ENCODE peak calls at places on chromosomes 7 and 10, in six cellular contexts. One of them, this sample, is unnamed. For H3K36me3, the result is how much of the 10 kb centered on the place peaks cover.

GRCh38 chr7:90788057-90788456 is 191.9 kb downstream of the CDK14 start:
- DNase-seq in fibroblast of lung: peak
- DNase-seq in upper lobe of right lung: no peak
- DNase-seq in Caco-2: no peak
- DNase-seq in SK-N-SH: no peak
- DNase-seq in lower lobe of right lung: no peak
- DNase-seq in this sample: no peak

GRCh38 chr7:105157278-105157677 is 143.3 kb downstream of the KMT2E start:
- DNase-seq in fibroblast of lung: no peak
- DNase-seq in upper lobe of right lung: no peak
- DNase-seq in Caco-2: no peak
- DNase-seq in SK-N-SH: no peak
- DNase-seq in lower lobe of right lung: no peak
- DNase-seq in this sample: no peak

GRCh38 chr7:154482863-154483262 is 430.7 kb downstream of the DPP6 start:
- DNase-seq in fibroblast of lung: no peak
- DNase-seq in upper lobe of right lung: no peak
- DNase-seq in Caco-2: no peak
- DNase-seq in SK-N-SH: no peak
- DNase-seq in lower lobe of right lung: no peak
- DNase-seq in this sample: no peak

GRCh38 chr10:104317195-104318095 is 20.8 kb downstream of the ITPRIP start:
- DNase-seq in fibroblast of lung: peak
- DNase-seq in upper lobe of right lung: peak
- DNase-seq in Caco-2: no peak
- DNase-seq in SK-N-SH: no peak
- DNase-seq in lower lobe of right lung: no peak
- DNase-seq in this sample: peak

GRCh38 chr10:54402576-54402975 is 398.5 kb downstream of the PCDH15 start:
- DNase-seq in fibroblast of lung: peak
- DNase-seq in upper lobe of right lung: no peak
- DNase-seq in Caco-2: no peak
- DNase-seq in SK-N-SH: peak
- DNase-seq in lower lobe of right lung: no peak
- DNase-seq in this sample: peak

GRCh38 chr10:79046326-79046725 is 22.4 kb upstream of the ZMIZ1 start:
- DNase-seq in fibroblast of lung: no peak
- DNase-seq in upper lobe of right lung: no peak
- DNase-seq in Caco-2: peak
- DNase-seq in SK-N-SH: no peak
- DNase-seq in lower lobe of right lung: no peak
- DNase-seq in this sample: no peak

GRCh38 chr7:32937344-32938174 is 19.7 kb upstream of the FKBP9 start:
- DNase-seq in fibroblast of lung: peak
- DNase-seq in upper lobe of right lung: no peak
- DNase-seq in Caco-2: no peak
- DNase-seq in SK-N-SH: peak
- DNase-seq in lower lobe of right lung: no peak
- DNase-seq in this sample: peak

GRCh38 chr10:85795460-85795859 is 571.1 kb downstream of the GRID1 start:
- DNase-seq in fibroblast of lung: no peak
- DNase-seq in upper lobe of right lung: no peak
- DNase-seq in Caco-2: no peak
- DNase-seq in SK-N-SH: no peak
- DNase-seq in lower lobe of right lung: no peak
- DNase-seq in this sample: no peak

GRCh38 chr10:56622335-56622973 is 261.4 kb upstream of the ZWINT start:
- DNase-seq in fibroblast of lung: no peak
- DNase-seq in upper lobe of right lung: no peak
- DNase-seq in Caco-2: no peak
- DNase-seq in SK-N-SH: no peak
- DNase-seq in lower lobe of right lung: no peak
- DNase-seq in this sample: no peak

GRCh38 chr10:114259825-114260224 is 20.8 kb downstream of the VWA2 start:
- DNase-seq in fibroblast of lung: peak
- DNase-seq in upper lobe of right lung: peak
- DNase-seq in Caco-2: no peak
- DNase-seq in SK-N-SH: no peak
- DNase-seq in lower lobe of right lung: no peak
- DNase-seq in this sample: no peak

GRCh38 chr7:74542558-74543117 is 88.9 kb downstream of the GTF2IRD1 start:
- DNase-seq in fibroblast of lung: peak
- DNase-seq in upper lobe of right lung: no peak
- DNase-seq in Caco-2: no peak
- DNase-seq in SK-N-SH: peak
- DNase-seq in lower lobe of right lung: no peak
- DNase-seq in this sample: no peak

GRCh38 chr10:90321132-90321816 is 536.6 kb downstream of the HTR7 start:
- DNase-seq in fibroblast of lung: peak
- DNase-seq in upper lobe of right lung: no peak
- DNase-seq in Caco-2: no peak
- DNase-seq in SK-N-SH: no peak
- DNase-seq in lower lobe of right lung: no peak
- DNase-seq in this sample: no peak

GRCh38 chr10:51651063-51651462 is 48.3 kb downstream of the CSTF2T start:
- DNase-seq in fibroblast of lung: peak
- DNase-seq in upper lobe of right lung: no peak
- DNase-seq in Caco-2: no peak
- DNase-seq in SK-N-SH: no peak
- DNase-seq in lower lobe of right lung: no peak
- DNase-seq in this sample: no peak

GRCh38 chr10:51171946-51172345 is 97.7 kb downstream of the PRKG1 start:
- DNase-seq in fibroblast of lung: no peak
- DNase-seq in upper lobe of right lung: no peak
- DNase-seq in Caco-2: no peak
- DNase-seq in SK-N-SH: no peak
- DNase-seq in lower lobe of right lung: no peak
- DNase-seq in this sample: no peak

GRCh38 chr10:35375091-35375765 is 38.9 kb downstream of the CCNY start:
- DNase-seq in fibroblast of lung: peak
- DNase-seq in upper lobe of right lung: no peak
- DNase-seq in Caco-2: no peak
- DNase-seq in SK-N-SH: no peak
- DNase-seq in lower lobe of right lung: no peak
- DNase-seq in this sample: no peak

GRCh38 chr10:90111671-90112070 is 410.3 kb downstream of the KIF20B start:
- DNase-seq in fibroblast of lung: peak
- DNase-seq in upper lobe of right lung: no peak
- DNase-seq in Caco-2: no peak
- DNase-seq in SK-N-SH: no peak
- DNase-seq in lower lobe of right lung: no peak
- DNase-seq in this sample: no peak

GRCh38 chr10:130326954-130327353 is 190.8 kb downstream of the GLRX3 start:
- DNase-seq in fibroblast of lung: no peak
- DNase-seq in upper lobe of right lung: no peak
- DNase-seq in Caco-2: no peak
- DNase-seq in SK-N-SH: no peak
- DNase-seq in lower lobe of right lung: no peak
- DNase-seq in this sample: no peak

GRCh38 chr7:21169667-21170605 is 257.9 kb upstream of the SP4 start:
- DNase-seq in fibroblast of lung: no peak
- DNase-seq in upper lobe of right lung: no peak
- DNase-seq in Caco-2: peak
- DNase-seq in SK-N-SH: no peak
- DNase-seq in lower lobe of right lung: no peak
- DNase-seq in this sample: no peak

GRCh38 chr10:82150123-82150900 is 275.3 kb downstream of the NRG3 start:
- DNase-seq in fibroblast of lung: peak
- DNase-seq in upper lobe of right lung: peak
- DNase-seq in Caco-2: peak
- DNase-seq in SK-N-SH: peak
- DNase-seq in lower lobe of right lung: peak
- DNase-seq in this sample: peak

GRCh38 chr10:18607503-18607902 is 43.9 kb downstream of the NSUN6 start:
- DNase-seq in fibroblast of lung: peak
- DNase-seq in upper lobe of right lung: no peak
- DNase-seq in Caco-2: no peak
- DNase-seq in SK-N-SH: peak
- DNase-seq in lower lobe of right lung: no peak
- DNase-seq in this sample: peak

GRCh38 chr10:1579141-1579491 is 158.2 kb downstream of the ADARB2 start:
- DNase-seq in fibroblast of lung: no peak
- DNase-seq in upper lobe of right lung: no peak
- DNase-seq in Caco-2: no peak
- DNase-seq in SK-N-SH: no peak
- DNase-seq in lower lobe of right lung: no peak
- DNase-seq in this sample: no peak

GRCh38 chr10:109427421-109427820 is 495.9 kb downstream of the XPNPEP1 start:
- DNase-seq in fibroblast of lung: peak
- DNase-seq in upper lobe of right lung: no peak
- DNase-seq in Caco-2: no peak
- DNase-seq in SK-N-SH: no peak
- DNase-seq in lower lobe of right lung: no peak
- DNase-seq in this sample: no peak

GRCh38 chr7:20075992-20076813 is 141.0 kb downstream of the MACC1 start:
- DNase-seq in fibroblast of lung: peak
- DNase-seq in upper lobe of right lung: no peak
- DNase-seq in Caco-2: no peak
- DNase-seq in SK-N-SH: no peak
- DNase-seq in lower lobe of right lung: no peak
- DNase-seq in this sample: peak

GRCh38 chr7:134448359-134449229 is 10.3 kb downstream of the AKR1B1 start:
- DNase-seq in fibroblast of lung: peak
- DNase-seq in upper lobe of right lung: no peak
- DNase-seq in Caco-2: no peak
- DNase-seq in SK-N-SH: no peak
- DNase-seq in lower lobe of right lung: no peak
- DNase-seq in this sample: no peak

DNA sequence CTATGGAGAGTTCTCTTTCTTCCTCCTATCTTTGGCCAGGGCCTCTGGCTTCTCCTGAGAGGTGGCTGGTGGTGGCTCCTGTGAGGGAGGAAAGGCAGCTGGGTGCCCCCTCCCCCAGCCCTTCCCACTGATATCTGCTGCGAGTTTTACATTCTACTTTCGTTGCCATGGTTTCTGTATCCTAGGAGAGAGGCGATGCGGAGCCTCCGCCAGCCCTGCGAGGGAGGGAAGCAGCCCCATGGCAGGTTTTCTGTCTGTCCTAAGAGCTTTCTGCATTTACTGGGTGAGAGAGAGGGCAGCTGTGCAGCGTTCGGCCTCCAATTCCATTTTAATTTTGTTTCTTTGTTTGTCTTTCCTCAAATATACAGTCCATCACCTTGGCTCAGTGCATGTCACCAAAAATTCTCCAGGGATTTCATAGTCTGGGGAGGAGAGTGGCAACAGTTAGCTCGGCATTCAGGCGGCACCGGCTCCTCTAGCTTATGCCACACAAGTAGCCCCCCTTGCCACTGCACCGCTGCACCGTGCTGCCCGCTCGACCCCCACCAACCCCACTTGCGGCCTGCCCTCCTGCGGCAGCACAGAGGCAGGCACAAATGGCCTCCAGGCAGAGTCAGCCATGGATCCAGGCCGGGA is 20.4 kb downstream of the DNAJB12 start:
- DNase-seq in fibroblast of lung: peak
- DNase-seq in upper lobe of right lung: no peak
- DNase-seq in Caco-2: no peak
- DNase-seq in SK-N-SH: peak
- DNase-seq in lower lobe of right lung: peak
- DNase-seq in this sample: peak
- H3K36me3 ChIP-seq in fibroblast of lung: under half
- H3K36me3 ChIP-seq in upper lobe of right lung: half or more
- H3K36me3 ChIP-seq in Caco-2: under half
- H3K36me3 ChIP-seq in SK-N-SH: under half
- H3K36me3 ChIP-seq in lower lobe of right lung: half or more
- H3K36me3 ChIP-seq in this sample: under half

GRCh38 chr7:103338864-103339263 is 5.7 kb downstream of the DNAJC2 start:
- DNase-seq in fibroblast of lung: no peak
- DNase-seq in upper lobe of right lung: no peak
- DNase-seq in Caco-2: no peak
- DNase-seq in SK-N-SH: no peak
- DNase-seq in lower lobe of right lung: no peak
- DNase-seq in this sample: no peak

GRCh38 chr7:103341466-103341865 is 3.1 kb downstream of the DNAJC2 start:
- DNase-seq in fibroblast of lung: no peak
- DNase-seq in upper lobe of right lung: no peak
- DNase-seq in Caco-2: no peak
- DNase-seq in SK-N-SH: no peak
- DNase-seq in lower lobe of right lung: no peak
- DNase-seq in this sample: no peak

DNA sequence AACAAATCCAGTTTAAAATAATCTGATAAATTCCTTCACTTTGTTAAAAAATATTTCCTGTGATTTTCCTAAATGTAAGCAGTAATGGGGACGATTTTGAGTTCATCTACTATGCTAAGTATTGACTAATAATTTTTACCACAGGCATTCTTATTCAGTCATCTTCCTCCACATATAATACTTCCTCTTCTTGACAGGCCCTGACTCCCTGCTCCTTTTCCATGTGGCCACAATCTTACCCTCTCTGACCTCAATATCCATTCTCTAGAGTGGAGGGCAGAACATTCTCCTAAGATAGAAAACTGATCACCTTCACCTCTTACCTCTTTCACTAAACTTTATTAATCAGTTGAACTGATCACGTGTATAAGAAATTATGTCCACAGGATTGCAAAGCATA is 7.8 kb downstream of the DNAJC2 start:
- DNase-seq in fibroblast of lung: no peak
- DNase-seq in upper lobe of right lung: no peak
- DNase-seq in Caco-2: no peak
- DNase-seq in SK-N-SH: no peak
- DNase-seq in lower lobe of right lung: no peak
- DNase-seq in this sample: no peak
- H3K36me3 ChIP-seq in fibroblast of lung: under half
- H3K36me3 ChIP-seq in upper lobe of right lung: half or more
- H3K36me3 ChIP-seq in Caco-2: under half
- H3K36me3 ChIP-seq in SK-N-SH: under half
- H3K36me3 ChIP-seq in lower lobe of right lung: half or more
- H3K36me3 ChIP-seq in this sample: half or more

GRCh38 chr10:31751401-31752080 is 177.1 kb downstream of the ARHGAP12 start:
- DNase-seq in fibroblast of lung: no peak
- DNase-seq in upper lobe of right lung: no peak
- DNase-seq in Caco-2: no peak
- DNase-seq in SK-N-SH: no peak
- DNase-seq in lower lobe of right lung: no peak
- DNase-seq in this sample: no peak
- H3K36me3 ChIP-seq in fibroblast of lung: under half
- H3K36me3 ChIP-seq in upper lobe of right lung: under half
- H3K36me3 ChIP-seq in Caco-2: under half
- H3K36me3 ChIP-seq in SK-N-SH: under half
- H3K36me3 ChIP-seq in lower lobe of right lung: under half
- H3K36me3 ChIP-seq in this sample: under half

DNA sequence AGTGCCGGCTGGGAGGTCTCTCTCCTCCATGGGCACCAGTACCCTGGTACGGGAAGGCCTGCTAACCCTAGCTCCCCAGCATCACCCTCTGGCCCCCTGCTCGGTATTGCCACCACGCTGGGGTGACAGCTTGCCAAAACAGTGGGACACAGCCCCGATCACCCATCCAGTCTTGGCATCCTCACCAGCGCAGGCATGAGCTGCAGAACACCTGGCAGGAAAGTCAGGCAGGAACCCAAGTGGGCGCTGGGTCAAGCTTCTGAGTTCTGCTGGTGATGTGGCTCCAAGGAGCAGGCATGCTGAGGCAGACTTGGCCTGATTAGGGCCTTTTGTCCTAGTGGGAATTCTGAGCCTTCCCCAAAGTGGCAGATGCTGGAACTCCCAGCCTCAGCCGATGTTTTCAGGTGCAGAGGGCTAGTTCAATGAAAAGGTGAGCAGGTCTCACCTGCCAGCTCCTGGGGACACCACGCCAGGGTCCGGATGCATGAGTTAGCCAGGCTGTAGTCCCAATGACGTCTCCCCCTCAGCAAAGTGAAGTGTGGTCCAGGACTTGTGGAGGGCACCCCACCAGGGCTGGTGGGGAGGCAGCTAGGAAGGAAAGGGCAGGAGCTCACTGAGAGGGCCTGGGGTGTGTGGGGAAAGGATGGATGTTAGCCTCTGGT is 8.5 kb upstream of the ZNF22 start:
- DNase-seq in fibroblast of lung: no peak
- DNase-seq in upper lobe of right lung: no peak
- DNase-seq in Caco-2: peak
- DNase-seq in SK-N-SH: no peak
- DNase-seq in lower lobe of right lung: no peak
- DNase-seq in this sample: no peak
- H3K36me3 ChIP-seq in fibroblast of lung: under half
- H3K36me3 ChIP-seq in upper lobe of right lung: under half
- H3K36me3 ChIP-seq in Caco-2: under half
- H3K36me3 ChIP-seq in SK-N-SH: under half
- H3K36me3 ChIP-seq in lower lobe of right lung: half or more
- H3K36me3 ChIP-seq in this sample: under half